ENCODE peak calls at places on chromosomes 2 and 18, in ten cellular contexts. T, A, F, G, M, J, D, V, E and P are unnamed samples.

GRCh38 chr18:267380-267687 is 513 bp downstream of the THOC1 start:
- DNase-seq in A (no peak), F (no peak), V (no peak), M (no peak), D (no peak), G (no peak), T (no peak), J (no peak), E (no peak), P (no peak)

GRCh38 chr18:57353940-57354461 is 1.6 kb downstream of the ST8SIA3 start:
- DNase-seq in D (peak), F (no peak), G (peak), V (peak), T (no peak), J (peak), A (no peak), M (peak), E (peak), P (peak)

GRCh38 chr2:20365249-20365817 is 14.7 kb upstream of the PUM2 start:
- DNase-seq in D (no peak), E (no peak), T (no peak), F (no peak), A (no peak), J (peak), M (peak), V (peak), G (peak), P (no peak)

GRCh38 chr2:210593166-210593565 is 36.8 kb downstream of the CPS1 start:
- DNase-seq in A (no peak), E (no peak), F (no peak), J (peak), M (no peak), V (peak), G (no peak), D (no peak), T (no peak), P (no peak)

GRCh38 chr2:128313076-128313836 is 5.4 kb downstream of the HS6ST1 start:
- DNase-seq in V (peak), A (peak), D (peak), F (no peak), G (no peak), T (no peak), E (peak), M (peak), J (peak), P (peak)

GRCh38 chr2:201644001-201644400 is 698 bp upstream of the TMEM237 start:
- DNase-seq in V (peak), F (no peak), E (no peak), J (no peak), D (no peak), G (no peak), A (no peak), M (peak), T (peak), P (no peak)

GRCh38 chr2:118089015-118089800 is 937 bp downstream of the INSIG2 start:
- DNase-seq in E (peak), D (peak), A (peak), F (peak), T (peak), M (peak), J (peak), G (no peak), V (peak), P (no peak)

GRCh38 chr18:68489018-68489792 is 225.7 kb downstream of the TMX3 start:
- DNase-seq in J (no peak), G (no peak), E (no peak), M (no peak), F (no peak), A (no peak), D (no peak), V (peak), T (no peak), P (no peak)

GRCh38 chr18:61893304-61893970 is 630 bp upstream of the RNF152 start:
- DNase-seq in V (peak), E (peak), A (peak), F (peak), G (peak), J (no peak), M (peak), T (peak), D (peak), P (peak)

GRCh38 chr2:106285237-106285829 is 91.2 kb upstream of the UXS1 start:
- DNase-seq in G (no peak), M (no peak), V (no peak), F (no peak), D (no peak), J (no peak), A (no peak), T (no peak), E (no peak), P (no peak)

GRCh38 chr18:62164855-62165487 is 21.9 kb downstream of the PIGN start:
- DNase-seq in G (no peak), M (peak), A (no peak), V (no peak), D (no peak), T (no peak), F (no peak), E (no peak), J (no peak), P (no peak)

GRCh38 chr2:230018153-230018552 is 50.6 kb downstream of the SLC16A14 start:
- DNase-seq in E (no peak), G (no peak), J (peak), A (no peak), F (no peak), V (peak), T (no peak), M (peak), D (no peak), P (no peak)

GRCh38 chr2:205776139-205776538 is 93.8 kb downstream of the NRP2 start:
- DNase-seq in E (peak), V (peak), G (peak), D (peak), M (peak), A (peak), J (peak), F (no peak), T (no peak), P (no peak)

GRCh38 chr2:62794791-62795190 is 89.3 kb downstream of the EHBP1 start:
- DNase-seq in E (no peak), A (no peak), V (peak), G (no peak), J (peak), D (no peak), T (no peak), M (peak), F (no peak), P (no peak)

GRCh38 chr2:166632616-166633015 is 138.6 kb upstream of the SCN7A start:
- DNase-seq in G (no peak), V (peak), A (no peak), M (peak), J (peak), D (no peak), T (no peak), E (peak), F (no peak), P (no peak)

GRCh38 chr2:233385489-233386044 is 31.3 kb downstream of the DGKD start:
- DNase-seq in F (peak), V (no peak), G (no peak), J (no peak), A (no peak), E (no peak), M (peak), D (no peak), T (no peak), P (no peak)

GRCh38 chr2:222468338-222468737 is 44.0 kb downstream of the SGPP2 start:
- DNase-seq in E (no peak), A (no peak), T (peak), G (no peak), V (no peak), J (no peak), M (peak), D (no peak), F (no peak), P (no peak)

GRCh38 chr2:148554459-148555247 is 89.9 kb upstream of the EPC2 start:
- DNase-seq in T (no peak), A (no peak), D (no peak), J (no peak), G (no peak), V (peak), M (no peak), E (peak), F (no peak), P (no peak)

GRCh38 chr2:114937366-114937930 is 495.0 kb downstream of the DPP10 start:
- DNase-seq in J (no peak), E (no peak), M (no peak), V (no peak), D (no peak), A (no peak), G (no peak), T (no peak), F (no peak), P (no peak)

GRCh38 chr18:73948497-73948896 is 199.1 kb downstream of the FBXO15 start:
- DNase-seq in G (no peak), E (peak), M (peak), A (peak), T (no peak), V (no peak), F (no peak), D (no peak), J (peak), P (no peak)

GRCh38 chr2:242031481-242032019 is 162.0 kb downstream of the RTP5 start:
- DNase-seq in G (no peak), T (no peak), M (peak), F (peak), D (peak), J (peak), E (peak), A (no peak), V (peak), P (no peak)

GRCh38 chr2:37648316-37649011 is 23.0 kb downstream of the CDC42EP3 start:
- DNase-seq in J (no peak), D (peak), E (no peak), A (no peak), V (peak), T (no peak), G (no peak), M (peak), F (peak), P (no peak)